ENCODE peak calls at places on chromosomes 2 and 18, in six cellular contexts. U is endothelial cell of umbilical vein, K is right atrium auricular region, V is tibial artery, Z is OCI-LY7, O is prostate gland. T is an unnamed sample.

GRCh38 chr18:46134920-46135675 is 30.9 kb downstream of the HAUS1 start:
- DNase-seq in U (no peak), K (no peak), V (no peak), Z (no peak), O (no peak), T (no peak)

GRCh38 chr2:36392854-36393253 is 37.3 kb downstream of the CRIM1 start:
- DNase-seq in U (no peak), K (no peak), V (no peak), Z (no peak), O (no peak), T (no peak)

GRCh38 chr2:31038385-31038784 is 99.9 kb downstream of the GALNT14 start:
- DNase-seq in U (no peak), K (no peak), V (no peak), Z (no peak), O (no peak), T (no peak)

GRCh38 chr2:106982350-106982749 is 96.4 kb upstream of the ST6GAL2 start:
- DNase-seq in U (no peak), K (no peak), V (no peak), Z (no peak), O (no peak), T (peak; percentile 13)

GRCh38 chr2:86789687-86790133 is 1.0 kb downstream of the CD8A start:
- DNase-seq in U (no peak), K (no peak), V (no peak), Z (no peak), O (no peak), T (no peak)

GRCh38 chr2:46269545-46270273 is 27.5 kb upstream of the EPAS1 start:
- DNase-seq in U (peak; percentile 51), K (no peak), V (no peak), Z (no peak), O (no peak), T (no peak)

GRCh38 chr2:238183846-238184245 is 19.6 kb downstream of the ILKAP start:
- DNase-seq in U (no peak), K (no peak), V (no peak), Z (no peak), O (no peak), T (no peak)

GRCh38 chr2:187461294-187462261 is 13.5 kb upstream of the CALCRL start:
- DNase-seq in U (peak; percentile 40), K (no peak), V (no peak), Z (no peak), O (no peak), T (no peak)

GRCh38 chr2:1675633-1676032 is 68.7 kb downstream of the PXDN start:
- DNase-seq in U (peak; percentile 22), K (peak; percentile 82), V (peak; percentile 80), Z (no peak), O (peak; percentile 74), T (peak; percentile 97)

GRCh38 chr18:57561728-57562423 is 24.6 kb downstream of the FECH start:
- DNase-seq in U (peak; percentile 49), K (no peak), V (no peak), Z (peak; percentile 55), O (no peak), T (no peak)

GRCh38 chr2:96631804-96632435 is 6.2 kb downstream of the KANSL3 start:
- DNase-seq in U (no peak), K (no peak), V (no peak), Z (no peak), O (no peak), T (no peak)

DNA sequence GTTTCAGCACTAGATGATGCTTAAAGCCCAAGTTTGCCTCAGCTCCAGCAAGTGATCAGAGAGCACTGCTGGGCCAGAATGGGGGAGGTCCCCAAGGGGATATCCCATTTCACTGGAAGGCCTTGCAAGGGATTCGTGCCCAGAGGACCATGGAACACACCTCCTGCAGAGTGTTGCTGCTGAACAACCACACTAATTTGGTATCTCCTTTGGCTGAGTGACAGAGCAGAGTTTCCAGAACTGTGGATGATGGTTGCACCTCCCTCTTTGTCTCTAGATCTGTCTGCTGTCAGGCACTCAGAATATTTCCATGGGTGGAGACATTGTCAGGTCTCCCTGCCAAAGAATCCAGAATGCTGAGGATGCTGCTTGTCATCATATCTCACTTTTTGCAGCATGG is 484.8 kb upstream of the NETO1 start:
- DNase-seq in U (no peak), K (no peak), V (no peak), Z (no peak), O (no peak), T (no peak)
- TF ChIP-seq CTCF in U (no peak), K (no peak), V (no peak), Z (no peak), O (no peak), T (peak; percentile 13)

GRCh38 chr18:36314098-36314497 is 16.6 kb downstream of the FHOD3 start:
- DNase-seq in U (no peak), K (peak; percentile 68), V (no peak), Z (no peak), O (no peak), T (no peak)

GRCh38 chr18:36312806-36313395 is 15.4 kb downstream of the FHOD3 start:
- DNase-seq in U (no peak), K (peak; percentile 57), V (no peak), Z (no peak), O (no peak), T (no peak)

GRCh38 chr18:36315736-36316135 is 18.2 kb downstream of the FHOD3 start:
- DNase-seq in U (no peak), K (peak; percentile 38), V (no peak), Z (no peak), O (no peak), T (no peak)

GRCh38 chr18:36316246-36316645 is 18.7 kb downstream of the FHOD3 start:
- DNase-seq in U (no peak), K (peak; percentile 30), V (no peak), Z (no peak), O (no peak), T (no peak)

DNA sequence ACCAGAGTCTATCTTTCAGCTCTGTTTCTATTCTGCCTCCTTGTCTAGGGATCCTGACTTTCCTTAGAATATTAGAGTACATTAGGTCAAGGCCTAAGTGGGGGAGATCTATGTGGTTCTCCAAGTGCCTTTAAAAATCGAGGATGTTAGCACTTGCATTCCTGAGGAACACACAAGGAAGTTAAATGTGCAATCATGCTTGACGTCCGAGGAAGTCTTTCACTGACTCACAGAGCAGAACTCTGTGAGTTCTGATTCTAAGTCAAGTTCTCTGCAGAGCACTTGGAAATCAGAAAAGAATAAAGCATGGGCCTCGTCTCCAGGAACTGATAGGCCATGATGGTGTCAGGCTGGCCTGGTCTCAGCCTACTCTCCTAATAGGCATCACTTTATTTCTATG is 17.2 kb downstream of the FHOD3 start:
- DNase-seq in U (no peak), K (no peak), V (no peak), Z (no peak), O (no peak), T (peak; percentile 78)
- H3K4me1 ChIP-seq in U (peaks cover 6% of the 10 kb centered on the region), K (no peaks in the 10 kb centered on the region), V (no peaks in the 10 kb centered on the region), Z (no peaks in the 10 kb centered on the region), O (no peaks in the 10 kb centered on the region), T (peaks cover 21% of the 10 kb centered on the region)

GRCh38 chr2:54342603-54343002 is 86.6 kb upstream of the TSPYL6 start:
- DNase-seq in U (no peak), K (no peak), V (no peak), Z (no peak), O (no peak), T (no peak)

GRCh38 chr2:54336136-54336976 is 80.3 kb upstream of the TSPYL6 start:
- DNase-seq in U (no peak), K (no peak), V (no peak), Z (no peak), O (no peak), T (no peak)

GRCh38 chr2:54347622-54348021 is 91.6 kb upstream of the TSPYL6 start:
- DNase-seq in U (no peak), K (no peak), V (no peak), Z (no peak), O (no peak), T (no peak)

GRCh38 chr2:54336977-54337255 is 80.9 kb upstream of the TSPYL6 start:
- DNase-seq in U (no peak), K (no peak), V (no peak), Z (no peak), O (no peak), T (no peak)

GRCh38 chr2:54341656-54342055 is 85.6 kb upstream of the TSPYL6 start:
- DNase-seq in U (peak; percentile 22), K (no peak), V (no peak), Z (peak; percentile 26), O (no peak), T (no peak)
- TF ChIP-seq CTCF in U (no peak), K (peak; percentile 34), V (no peak), Z (peak; percentile 68), O (no peak), T (peak; percentile 31)

GRCh38 chr2:99863236-99863913 is 279.0 kb downstream of the AFF3 start:
- DNase-seq in U (no peak), K (no peak), V (no peak), Z (no peak), O (no peak), T (no peak)

GRCh38 chr2:99863914-99864273 is 278.5 kb downstream of the AFF3 start:
- DNase-seq in U (no peak), K (no peak), V (no peak), Z (no peak), O (no peak), T (no peak)

GRCh38 chr2:99865818-99866676 is 276.3 kb downstream of the AFF3 start:
- DNase-seq in U (no peak), K (no peak), V (no peak), Z (no peak), O (no peak), T (no peak)

GRCh38 chr2:99864561-99865216 is 277.7 kb downstream of the AFF3 start:
- DNase-seq in U (peak; percentile 44), K (no peak), V (no peak), Z (no peak), O (peak; percentile 51), T (no peak)

GRCh38 chr2:99865217-99865569 is 277.2 kb downstream of the AFF3 start:
- DNase-seq in U (no peak), K (no peak), V (no peak), Z (no peak), O (no peak), T (no peak)
- H3K4me1 ChIP-seq in U (peaks cover 34% of the 10 kb centered on the region), K (no peaks in the 10 kb centered on the region), V (peaks cover 8% of the 10 kb centered on the region), Z (peaks cover 71% of the 10 kb centered on the region), O (peaks cover 4% of the 10 kb centered on the region), T (peaks cover 4% of the 10 kb centered on the region)

GRCh38 chr2:24761866-24762265 is 31.3 kb downstream of the PTRHD1 start:
- DNase-seq in U (no peak), K (no peak), V (no peak), Z (no peak), O (no peak), T (no peak)
- TF ChIP-seq CTCF in U (no peak), K (no peak), V (no peak), Z (no peak), O (no peak), T (no peak)

DNA sequence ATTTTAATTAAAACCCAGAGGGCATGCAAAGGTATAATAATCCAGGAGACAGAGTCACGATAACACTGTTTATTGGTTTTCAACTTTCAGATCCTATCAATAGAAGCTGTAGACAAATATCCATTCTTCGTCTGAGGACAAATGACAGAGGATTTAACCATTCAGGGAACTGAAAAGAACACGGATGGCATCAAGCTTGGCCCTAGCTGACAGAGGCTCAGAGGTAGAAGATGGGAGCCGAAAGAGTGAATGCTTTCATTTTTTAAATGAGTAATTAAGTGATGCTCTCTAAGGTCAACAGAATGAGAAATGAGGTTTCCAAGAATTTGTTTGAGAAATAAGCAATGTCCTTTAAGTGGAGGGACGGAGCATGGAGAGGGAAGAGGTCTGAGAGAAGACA is 62.1 kb downstream of the BCL2 start:
- DNase-seq in U (no peak), K (no peak), V (no peak), Z (no peak), O (no peak), T (no peak)
- H3K4me1 ChIP-seq in U (no peaks in the 10 kb centered on the region), K (no peaks in the 10 kb centered on the region), V (no peaks in the 10 kb centered on the region), Z (no peaks in the 10 kb centered on the region), O (peaks cover 14% of the 10 kb centered on the region), T (peaks cover 4% of the 10 kb centered on the region)

GRCh38 chr2:190511104-190511503 is 23.4 kb downstream of the NEMP2 start:
- DNase-seq in U (peak; percentile 65), K (no peak), V (no peak), Z (peak; percentile 7), O (no peak), T (no peak)
- TF ChIP-seq CTCF in U (peak; percentile 20), K (peak; percentile 64), V (peak; percentile 21), Z (peak; percentile 70), O (peak; percentile 39), T (peak; percentile 67)

T was measured in foreskin keratinocyte.